ENCODE peak calls at places on chromosomes 13 and 19, in nine cellular contexts. F is neural progenitor cell, P is Caco-2, T is mucosa of descending colon, Q is psoas muscle, C is GM23248, L is kidney, O is BJ, W is left ventricle myocardium inferior. H is an unnamed sample.

GRCh38 chr13:31982124-31982523 is 49.5 kb upstream of the FRY start:
- DNase-seq in W (no peak), F (no peak), L (no peak), P (no peak), T (no peak), Q (no peak), C (peak; percentile 29), O (no peak), H (no peak)

GRCh38 chr13:70390968-70391367 is 282.7 kb upstream of the KLHL1 start:
- DNase-seq in L (no peak), C (no peak), P (no peak), O (no peak), F (no peak), T (no peak), W (no peak), Q (no peak), H (no peak)

GRCh38 chr13:97231118-97231831 is 9.1 kb downstream of the MBNL2 start:
- DNase-seq in P (no peak), L (no peak), W (no peak), C (peak; percentile 55), F (no peak), T (no peak), Q (no peak), O (no peak), H (no peak)

GRCh38 chr13:41006951-41007350 is 12.2 kb downstream of the ELF1 start:
- DNase-seq in L (no peak), P (no peak), O (no peak), C (no peak), Q (no peak), F (no peak), W (no peak), T (no peak), H (no peak)

GRCh38 chr19:39341122-39341719 is 1.0 kb upstream of the SAMD4B start:
- DNase-seq in W (peak; percentile 27), O (no peak), P (peak; percentile 64), F (peak; percentile 72), T (peak; percentile 64), Q (no peak), C (peak; percentile 61), L (peak; percentile 82), H (peak; percentile 77)

GRCh38 chr19:10339380-10339960 is at the start of gene ICAM3:
- DNase-seq in W (peak; percentile 32), C (no peak), Q (no peak), L (no peak), T (peak; percentile 83), O (no peak), P (no peak), F (no peak), H (peak; percentile 56)

GRCh38 chr13:86174632-86175031 is 375.4 kb upstream of the SLITRK6 start:
- DNase-seq in P (no peak), Q (no peak), C (no peak), O (no peak), L (no peak), W (no peak), F (no peak), T (no peak), H (no peak)

GRCh38 chr19:38107129-38107528 is 116.9 kb downstream of the DPF1 start:
- DNase-seq in F (no peak), O (no peak), C (no peak), W (no peak), Q (no peak), T (no peak), P (no peak), L (no peak), H (no peak)

GRCh38 chr19:29753190-29753933 is 38.3 kb upstream of the C19orf12 start:
- DNase-seq in Q (no peak), T (peak; percentile 26), O (no peak), F (no peak), L (no peak), C (no peak), W (no peak), P (no peak), H (peak; percentile 75)

GRCh38 chr13:97222934-97223710 is 989 bp downstream of the MBNL2 start:
- DNase-seq in T (no peak), P (no peak), W (no peak), O (no peak), C (peak; percentile 67), L (no peak), Q (no peak), F (peak; percentile 45), H (no peak)

GRCh38 chr19:33204136-33204973 is 10.2 kb downstream of the LRP3 start:
- DNase-seq in F (no peak), L (peak; percentile 71), P (no peak), W (no peak), C (no peak), T (peak; percentile 40), O (no peak), Q (no peak), H (peak; percentile 54)

GRCh38 chr19:31049431-31049830 is 299.8 kb downstream of the TSHZ3 start:
- DNase-seq in P (no peak), L (no peak), F (no peak), W (no peak), Q (no peak), C (no peak), T (no peak), O (no peak), H (no peak)

GRCh38 chr19:42402376-42403116 is 12.4 kb upstream of the CNFN start:
- DNase-seq in C (no peak), Q (no peak), O (no peak), F (peak; percentile 32), L (no peak), T (peak; percentile 63), P (no peak), W (no peak), H (peak; percentile 74)
- H3K4me3 ChIP-seq in C (peak overlapping the region; percentile 71), Q (peak overlapping the region; percentile 76), O (peak overlapping the region; percentile 45), F (peak overlapping the region; percentile 70), L (peak overlapping the region; percentile 63), T (no peak overlapping the region), P (no peak overlapping the region), W (peak overlapping the region; percentile 72), H (peak overlapping the region; percentile 64)

GRCh38 chr13:46378411-46378810 is 8.6 kb downstream of the RUBCNL start:
- DNase-seq in O (no peak), P (no peak), L (no peak), C (no peak), W (no peak), F (no peak), Q (no peak), T (no peak), H (no peak)

GRCh38 chr13:46383383-46383782 is 3.7 kb downstream of the RUBCNL start:
- DNase-seq in O (no peak), F (no peak), L (no peak), P (no peak), T (no peak), Q (no peak), C (no peak), W (no peak), H (no peak)

GRCh38 chr13:46380242-46380641 is 6.8 kb downstream of the RUBCNL start:
- DNase-seq in C (no peak), P (no peak), F (no peak), Q (no peak), T (no peak), L (no peak), W (no peak), O (no peak), H (no peak)

GRCh38 chr13:46385946-46386345 is 1.1 kb downstream of the RUBCNL start:
- DNase-seq in C (peak; percentile 20), O (no peak), W (no peak), P (no peak), F (peak; percentile 5), L (no peak), T (no peak), Q (no peak), H (peak; percentile 31)

DNA sequence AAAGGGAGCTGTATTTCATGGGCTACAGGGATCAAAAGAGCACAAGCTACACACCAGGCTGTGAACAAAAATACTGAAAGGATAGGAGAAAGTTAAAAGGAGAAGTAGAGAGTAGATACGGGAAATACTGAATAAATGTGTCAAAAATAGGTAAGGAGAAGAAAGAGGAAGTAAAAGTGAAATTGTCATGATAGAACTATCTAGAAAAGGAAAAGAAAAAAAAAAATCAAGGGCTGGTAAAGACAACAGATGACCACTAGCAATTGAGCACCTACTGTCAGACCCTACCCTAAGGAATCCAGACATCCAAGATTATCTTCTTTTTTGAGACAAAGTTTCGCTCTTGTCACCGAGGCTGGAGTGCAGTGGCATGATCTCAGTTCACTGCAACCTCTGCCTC is 4.8 kb downstream of the RUBCNL start:
- DNase-seq in C (no peak), W (no peak), F (no peak), T (no peak), P (no peak), Q (no peak), O (no peak), L (no peak), H (no peak)
- H3K4me3 ChIP-seq in C (no peak overlapping the region), W (no peak overlapping the region), F (no peak overlapping the region), T (no peak overlapping the region), P (no peak overlapping the region), Q (no peak overlapping the region), O (no peak overlapping the region), L (no peak overlapping the region), H (no peak overlapping the region)

GRCh38 chr19:54364775-54365257 is at the start of gene LAIR1:
- DNase-seq in Q (peak; percentile 35), C (no peak), P (no peak), W (no peak), O (no peak), L (peak; percentile 83), F (no peak), T (peak; percentile 81), H (no peak)
- H3K4me3 ChIP-seq in Q (peak within 1 kb of the TSS; percentile 38), C (no peak within 1 kb of the TSS), P (no peak within 1 kb of the TSS), W (peak within 1 kb of the TSS; percentile 41), O (no peak within 1 kb of the TSS), L (no peak within 1 kb of the TSS), F (no peak within 1 kb of the TSS), T (no peak within 1 kb of the TSS), H (no peak within 1 kb of the TSS)

GRCh38 chr13:113171250-113172125 is 13.0 kb downstream of the PROZ start:
- DNase-seq in F (no peak), T (no peak), W (no peak), C (no peak), L (no peak), P (no peak), Q (no peak), O (no peak), H (no peak)

GRCh38 chr13:113169277-113170272 is 11.1 kb downstream of the PROZ start:
- DNase-seq in C (no peak), Q (no peak), F (peak; percentile 28), T (no peak), L (no peak), W (no peak), O (no peak), P (no peak), H (no peak)

GRCh38 chr13:113168211-113168610 is 9.8 kb downstream of the PROZ start:
- DNase-seq in F (no peak), P (no peak), T (no peak), C (no peak), Q (no peak), L (no peak), O (no peak), W (no peak), H (no peak)

GRCh38 chr13:113172419-113172926 is 14.0 kb downstream of the PROZ start:
- DNase-seq in O (no peak), C (no peak), F (no peak), P (no peak), T (no peak), Q (no peak), W (no peak), L (no peak), H (no peak)

DNA sequence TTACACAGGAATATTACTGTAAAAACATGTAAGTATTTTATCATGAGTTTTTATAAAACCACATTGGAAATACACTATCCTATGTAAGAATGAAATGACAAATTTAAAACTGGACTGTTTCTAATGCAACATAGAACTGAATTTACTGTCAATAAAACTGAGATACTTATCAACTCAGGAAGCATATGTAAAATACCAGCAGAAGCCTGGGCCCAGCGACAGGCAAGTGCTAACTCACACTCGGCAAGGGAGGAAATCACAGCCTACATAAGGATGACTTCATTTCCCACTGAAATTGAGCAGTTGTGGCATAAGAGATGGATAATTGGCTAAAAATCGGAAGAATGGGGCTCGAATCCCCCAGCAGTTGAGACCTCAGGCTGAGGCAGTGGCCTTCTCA is 12.1 kb downstream of the PROZ start:
- DNase-seq in P (no peak), T (no peak), W (no peak), F (no peak), O (no peak), C (no peak), L (no peak), Q (no peak), H (no peak)
- H3K4me3 ChIP-seq in P (no peak overlapping the region), T (no peak overlapping the region), W (no peak overlapping the region), F (no peak overlapping the region), O (no peak overlapping the region), C (no peak overlapping the region), L (no peak overlapping the region), Q (no peak overlapping the region), H (no peak overlapping the region)